ENCODE peak calls at places on chromosome 15, in nine cellular contexts. One of them, this sample, is unnamed.

GRCh38 chr15:88664151-88664778 is 25.4 kb downstream of the ISG20 start:
- DNase-seq in left lung: no peak
- DNase-seq in breast epithelium: no peak
- DNase-seq in aorta: peak; percentile 55
- DNase-seq in ovary: no peak
- DNase-seq in mammary epithelial cell: no peak
- DNase-seq in naive thymus-derived CD4-positive, alpha-beta T cell: peak; percentile 60
- DNase-seq in neural progenitor cell: no peak
- DNase-seq in PC-3: no peak
- DNase-seq in this sample: peak; percentile 18

GRCh38 chr15:77456746-77457618 is 36.3 kb downstream of the HMG20A start:
- DNase-seq in left lung: no peak
- DNase-seq in breast epithelium: no peak
- DNase-seq in aorta: no peak
- DNase-seq in ovary: no peak
- DNase-seq in mammary epithelial cell: no peak
- DNase-seq in naive thymus-derived CD4-positive, alpha-beta T cell: no peak
- DNase-seq in neural progenitor cell: no peak
- DNase-seq in PC-3: no peak
- DNase-seq in this sample: no peak

GRCh38 chr15:51202783-51203182 is 108.1 kb upstream of the TNFAIP8L3 start:
- DNase-seq in left lung: no peak
- DNase-seq in breast epithelium: no peak
- DNase-seq in aorta: no peak
- DNase-seq in ovary: no peak
- DNase-seq in mammary epithelial cell: no peak
- DNase-seq in naive thymus-derived CD4-positive, alpha-beta T cell: no peak
- DNase-seq in neural progenitor cell: no peak
- DNase-seq in PC-3: no peak
- DNase-seq in this sample: no peak

GRCh38 chr15:97627634-97628033 is 332.9 kb upstream of the ARRDC4 start:
- DNase-seq in left lung: no peak
- DNase-seq in breast epithelium: no peak
- DNase-seq in aorta: no peak
- DNase-seq in ovary: no peak
- DNase-seq in mammary epithelial cell: no peak
- DNase-seq in naive thymus-derived CD4-positive, alpha-beta T cell: no peak
- DNase-seq in neural progenitor cell: no peak
- DNase-seq in PC-3: no peak
- DNase-seq in this sample: no peak

GRCh38 chr15:36693644-36694043 is 114.2 kb downstream of the CDIN1 start:
- DNase-seq in left lung: no peak
- DNase-seq in breast epithelium: no peak
- DNase-seq in aorta: no peak
- DNase-seq in ovary: no peak
- DNase-seq in mammary epithelial cell: no peak
- DNase-seq in naive thymus-derived CD4-positive, alpha-beta T cell: no peak
- DNase-seq in neural progenitor cell: no peak
- DNase-seq in PC-3: no peak
- DNase-seq in this sample: no peak

GRCh38 chr15:22961661-22962221 is 18.4 kb downstream of the CYFIP1 start:
- DNase-seq in left lung: no peak
- DNase-seq in breast epithelium: no peak
- DNase-seq in aorta: peak; percentile 50
- DNase-seq in ovary: no peak
- DNase-seq in mammary epithelial cell: no peak
- DNase-seq in naive thymus-derived CD4-positive, alpha-beta T cell: no peak
- DNase-seq in neural progenitor cell: no peak
- DNase-seq in PC-3: no peak
- DNase-seq in this sample: no peak

GRCh38 chr15:99326235-99326634 is 75.0 kb downstream of the LRRC28 start:
- DNase-seq in left lung: no peak
- DNase-seq in breast epithelium: no peak
- DNase-seq in aorta: no peak
- DNase-seq in ovary: no peak
- DNase-seq in mammary epithelial cell: peak; percentile 69
- DNase-seq in naive thymus-derived CD4-positive, alpha-beta T cell: no peak
- DNase-seq in neural progenitor cell: no peak
- DNase-seq in PC-3: no peak
- DNase-seq in this sample: no peak

GRCh38 chr15:26075770-26076169 is 212.6 kb upstream of the ATP10A start:
- DNase-seq in left lung: no peak
- DNase-seq in breast epithelium: no peak
- DNase-seq in aorta: no peak
- DNase-seq in ovary: no peak
- DNase-seq in mammary epithelial cell: no peak
- DNase-seq in naive thymus-derived CD4-positive, alpha-beta T cell: no peak
- DNase-seq in neural progenitor cell: no peak
- DNase-seq in PC-3: no peak
- DNase-seq in this sample: no peak

GRCh38 chr15:50484781-50485180 is 60.6 kb downstream of the USP8 start:
- DNase-seq in left lung: no peak
- DNase-seq in breast epithelium: no peak
- DNase-seq in aorta: no peak
- DNase-seq in ovary: no peak
- DNase-seq in mammary epithelial cell: no peak
- DNase-seq in naive thymus-derived CD4-positive, alpha-beta T cell: no peak
- DNase-seq in neural progenitor cell: no peak
- DNase-seq in PC-3: no peak
- DNase-seq in this sample: no peak

GRCh38 chr15:92600902-92601301 is 54.7 kb downstream of the FAM174B start:
- DNase-seq in left lung: no peak
- DNase-seq in breast epithelium: no peak
- DNase-seq in aorta: no peak
- DNase-seq in ovary: no peak
- DNase-seq in mammary epithelial cell: no peak
- DNase-seq in naive thymus-derived CD4-positive, alpha-beta T cell: no peak
- DNase-seq in neural progenitor cell: no peak
- DNase-seq in PC-3: peak; percentile 12
- DNase-seq in this sample: no peak

GRCh38 chr15:92601940-92602593 is 53.5 kb downstream of the FAM174B start:
- DNase-seq in left lung: peak; percentile 29
- DNase-seq in breast epithelium: no peak
- DNase-seq in aorta: no peak
- DNase-seq in ovary: no peak
- DNase-seq in mammary epithelial cell: no peak
- DNase-seq in naive thymus-derived CD4-positive, alpha-beta T cell: no peak
- DNase-seq in neural progenitor cell: no peak
- DNase-seq in PC-3: no peak
- DNase-seq in this sample: no peak

GRCh38 chr15:92597548-92597947 is 58.0 kb downstream of the FAM174B start:
- DNase-seq in left lung: no peak
- DNase-seq in breast epithelium: peak; percentile 33
- DNase-seq in aorta: no peak
- DNase-seq in ovary: no peak
- DNase-seq in mammary epithelial cell: no peak
- DNase-seq in naive thymus-derived CD4-positive, alpha-beta T cell: no peak
- DNase-seq in neural progenitor cell: no peak
- DNase-seq in PC-3: no peak
- DNase-seq in this sample: no peak

GRCh38 chr15:92596623-92597022 is 59.0 kb downstream of the FAM174B start:
- DNase-seq in left lung: no peak
- DNase-seq in breast epithelium: peak; percentile 27
- DNase-seq in aorta: no peak
- DNase-seq in ovary: no peak
- DNase-seq in mammary epithelial cell: no peak
- DNase-seq in naive thymus-derived CD4-positive, alpha-beta T cell: no peak
- DNase-seq in neural progenitor cell: no peak
- DNase-seq in PC-3: no peak
- DNase-seq in this sample: no peak

GRCh38 chr15:92599394-92599970 is 56.1 kb downstream of the FAM174B start:
- DNase-seq in left lung: no peak
- DNase-seq in breast epithelium: no peak
- DNase-seq in aorta: peak; percentile 3
- DNase-seq in ovary: no peak
- DNase-seq in mammary epithelial cell: no peak
- DNase-seq in naive thymus-derived CD4-positive, alpha-beta T cell: no peak
- DNase-seq in neural progenitor cell: no peak
- DNase-seq in PC-3: no peak
- DNase-seq in this sample: no peak
- H3K27ac ChIP-seq in left lung: no peak overlapping the region
- H3K27ac ChIP-seq in breast epithelium: no peak overlapping the region
- H3K27ac ChIP-seq in aorta: no peak overlapping the region
- H3K27ac ChIP-seq in ovary: no peak overlapping the region
- H3K27ac ChIP-seq in mammary epithelial cell: no peak overlapping the region
- H3K27ac ChIP-seq in naive thymus-derived CD4-positive, alpha-beta T cell: no peak overlapping the region
- H3K27ac ChIP-seq in neural progenitor cell: no peak overlapping the region
- H3K27ac ChIP-seq in PC-3: no peak overlapping the region
- H3K27ac ChIP-seq in this sample: no peak overlapping the region

GRCh38 chr15:74133703-74134386 is 3.5 kb downstream of the ISLR2 start:
- DNase-seq in left lung: no peak
- DNase-seq in breast epithelium: no peak
- DNase-seq in aorta: no peak
- DNase-seq in ovary: peak; percentile 14
- DNase-seq in mammary epithelial cell: no peak
- DNase-seq in naive thymus-derived CD4-positive, alpha-beta T cell: no peak
- DNase-seq in neural progenitor cell: peak; percentile 72
- DNase-seq in PC-3: no peak
- DNase-seq in this sample: no peak

GRCh38 chr15:74131618-74132191 is 1.3 kb downstream of the ISLR2 start:
- DNase-seq in left lung: no peak
- DNase-seq in breast epithelium: no peak
- DNase-seq in aorta: no peak
- DNase-seq in ovary: no peak
- DNase-seq in mammary epithelial cell: no peak
- DNase-seq in naive thymus-derived CD4-positive, alpha-beta T cell: no peak
- DNase-seq in neural progenitor cell: no peak
- DNase-seq in PC-3: no peak
- DNase-seq in this sample: no peak

GRCh38 chr15:74133071-74133702 is 2.8 kb downstream of the ISLR2 start:
- DNase-seq in left lung: no peak
- DNase-seq in breast epithelium: no peak
- DNase-seq in aorta: no peak
- DNase-seq in ovary: no peak
- DNase-seq in mammary epithelial cell: no peak
- DNase-seq in naive thymus-derived CD4-positive, alpha-beta T cell: no peak
- DNase-seq in neural progenitor cell: peak; percentile 57
- DNase-seq in PC-3: no peak
- DNase-seq in this sample: no peak

GRCh38 chr15:74130849-74131617 is 647 bp downstream of the ISLR2 start:
- DNase-seq in left lung: no peak
- DNase-seq in breast epithelium: no peak
- DNase-seq in aorta: no peak
- DNase-seq in ovary: no peak
- DNase-seq in mammary epithelial cell: no peak
- DNase-seq in naive thymus-derived CD4-positive, alpha-beta T cell: no peak
- DNase-seq in neural progenitor cell: no peak
- DNase-seq in PC-3: no peak
- DNase-seq in this sample: no peak

GRCh38 chr15:74132681-74133070 is 2.3 kb downstream of the ISLR2 start:
- DNase-seq in left lung: no peak
- DNase-seq in breast epithelium: no peak
- DNase-seq in aorta: no peak
- DNase-seq in ovary: no peak
- DNase-seq in mammary epithelial cell: no peak
- DNase-seq in naive thymus-derived CD4-positive, alpha-beta T cell: no peak
- DNase-seq in neural progenitor cell: peak; percentile 39
- DNase-seq in PC-3: no peak
- DNase-seq in this sample: no peak
- H3K4me3 ChIP-seq in left lung: no peak overlapping the region
- H3K4me3 ChIP-seq in breast epithelium: no peak overlapping the region
- H3K4me3 ChIP-seq in aorta: no peak overlapping the region
- H3K4me3 ChIP-seq in ovary: no peak overlapping the region
- H3K4me3 ChIP-seq in mammary epithelial cell: no peak overlapping the region
- H3K4me3 ChIP-seq in naive thymus-derived CD4-positive, alpha-beta T cell: no peak overlapping the region
- H3K4me3 ChIP-seq in neural progenitor cell: no peak overlapping the region
- H3K4me3 ChIP-seq in PC-3: no peak overlapping the region
- H3K4me3 ChIP-seq in this sample: no peak overlapping the region

DNA sequence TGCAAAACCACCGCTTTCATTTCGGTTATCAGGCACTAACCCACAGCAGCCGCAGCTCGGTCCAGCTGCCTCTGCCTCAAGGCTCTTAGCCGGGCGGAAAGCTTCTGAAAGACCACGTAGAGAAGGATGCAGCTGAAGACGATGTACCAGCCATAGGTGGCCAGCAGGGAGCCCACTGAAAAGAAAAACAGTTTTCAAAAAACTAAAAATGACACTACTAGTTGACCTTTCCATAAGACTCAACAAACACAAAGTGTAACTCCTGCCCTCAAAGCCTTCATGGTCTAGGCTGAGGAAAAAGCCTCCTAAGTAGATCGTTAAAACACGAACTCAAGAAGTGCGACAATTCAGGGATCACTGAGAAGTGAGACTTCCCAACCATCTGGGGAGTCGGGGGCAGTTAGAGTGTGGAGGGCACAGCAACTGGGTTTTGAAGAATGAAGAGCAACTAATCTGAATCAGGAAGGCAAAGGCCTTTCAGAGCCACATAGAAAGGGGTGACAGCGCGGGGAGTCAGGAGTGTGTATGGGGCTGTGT is 716 bp downstream of the SELENOS start:
- DNase-seq in left lung: no peak
- DNase-seq in breast epithelium: no peak
- DNase-seq in aorta: no peak
- DNase-seq in ovary: no peak
- DNase-seq in mammary epithelial cell: peak; percentile 20
- DNase-seq in naive thymus-derived CD4-positive, alpha-beta T cell: no peak
- DNase-seq in neural progenitor cell: peak; percentile 59
- DNase-seq in PC-3: peak; percentile 37
- DNase-seq in this sample: no peak
- H3K36me3 ChIP-seq in left lung: peaks cover 6% of the 10 kb centered on the region
- H3K36me3 ChIP-seq in breast epithelium: peaks cover 20% of the 10 kb centered on the region
- H3K36me3 ChIP-seq in aorta: peaks cover 9% of the 10 kb centered on the region
- H3K36me3 ChIP-seq in ovary: no peaks in the 10 kb centered on the region
- H3K36me3 ChIP-seq in mammary epithelial cell: peaks cover 45% of the 10 kb centered on the region
- H3K36me3 ChIP-seq in naive thymus-derived CD4-positive, alpha-beta T cell: peaks cover 52% of the 10 kb centered on the region
- H3K36me3 ChIP-seq in neural progenitor cell: peaks cover 11% of the 10 kb centered on the region
- H3K36me3 ChIP-seq in PC-3: peaks cover 40% of the 10 kb centered on the region
- H3K36me3 ChIP-seq in this sample: peaks cover 41% of the 10 kb centered on the region

GRCh38 chr15:66698318-66698961 is 3.6 kb upstream of the SMAD6 start:
- DNase-seq in left lung: peak; percentile 63
- DNase-seq in breast epithelium: peak; percentile 72
- DNase-seq in aorta: peak; percentile 91
- DNase-seq in ovary: peak; percentile 65
- DNase-seq in mammary epithelial cell: peak; percentile 47
- DNase-seq in naive thymus-derived CD4-positive, alpha-beta T cell: no peak
- DNase-seq in neural progenitor cell: peak; percentile 91
- DNase-seq in PC-3: peak; percentile 75
- DNase-seq in this sample: no peak

GRCh38 chr15:66696770-66697169 is 5.3 kb upstream of the SMAD6 start:
- DNase-seq in left lung: no peak
- DNase-seq in breast epithelium: no peak
- DNase-seq in aorta: no peak
- DNase-seq in ovary: no peak
- DNase-seq in mammary epithelial cell: no peak
- DNase-seq in naive thymus-derived CD4-positive, alpha-beta T cell: no peak
- DNase-seq in neural progenitor cell: no peak
- DNase-seq in PC-3: no peak
- DNase-seq in this sample: no peak

GRCh38 chr15:66700412-66700801 is 1.6 kb upstream of the SMAD6 start:
- DNase-seq in left lung: no peak
- DNase-seq in breast epithelium: no peak
- DNase-seq in aorta: no peak
- DNase-seq in ovary: no peak
- DNase-seq in mammary epithelial cell: no peak
- DNase-seq in naive thymus-derived CD4-positive, alpha-beta T cell: no peak
- DNase-seq in neural progenitor cell: no peak
- DNase-seq in PC-3: no peak
- DNase-seq in this sample: no peak

GRCh38 chr15:66700802-66701421 is 1.1 kb upstream of the SMAD6 start:
- DNase-seq in left lung: peak; percentile 94
- DNase-seq in breast epithelium: peak; percentile 96
- DNase-seq in aorta: peak; percentile 98
- DNase-seq in ovary: peak; percentile 96
- DNase-seq in mammary epithelial cell: peak; percentile 89
- DNase-seq in naive thymus-derived CD4-positive, alpha-beta T cell: peak; percentile 77
- DNase-seq in neural progenitor cell: peak; percentile 96
- DNase-seq in PC-3: peak; percentile 94
- DNase-seq in this sample: peak; percentile 73

GRCh38 chr15:66698971-66699370 is 3.1 kb upstream of the SMAD6 start:
- DNase-seq in left lung: no peak
- DNase-seq in breast epithelium: no peak
- DNase-seq in aorta: no peak
- DNase-seq in ovary: no peak
- DNase-seq in mammary epithelial cell: no peak
- DNase-seq in naive thymus-derived CD4-positive, alpha-beta T cell: no peak
- DNase-seq in neural progenitor cell: peak; percentile 18
- DNase-seq in PC-3: no peak
- DNase-seq in this sample: no peak
- H3K27ac ChIP-seq in left lung: peak overlapping the region; percentile 33
- H3K27ac ChIP-seq in breast epithelium: no peak overlapping the region
- H3K27ac ChIP-seq in aorta: peak overlapping the region; percentile 43
- H3K27ac ChIP-seq in ovary: no peak overlapping the region
- H3K27ac ChIP-seq in mammary epithelial cell: no peak overlapping the region
- H3K27ac ChIP-seq in naive thymus-derived CD4-positive, alpha-beta T cell: no peak overlapping the region
- H3K27ac ChIP-seq in neural progenitor cell: no peak overlapping the region
- H3K27ac ChIP-seq in PC-3: no peak overlapping the region
- H3K27ac ChIP-seq in this sample: no peak overlapping the region

This sample was measured in CD8-positive, alpha-beta memory T cell.